ENCODE peak calls at places on chromosome 13, in ten cellular contexts. E, L, Q, W, N, P, X, Y, B and Z are unnamed samples.
A peak's percentile ranks its signal among the peaks of the same experiment; 100 is the strongest.

GRCh38 chr13:99982741-99983400 is 1.3 kb downstream of the ZIC2 start:
- DNase-seq in E (no peak), L (no peak), Q (no peak), W (no peak), N (no peak), P (no peak), X (no peak), Y (no peak), B (peak; percentile 35), Z (no peak)

GRCh38 chr13:49436890-49437289 is 7.0 kb downstream of the CAB39L start:
- DNase-seq in E (peak; percentile 73), L (peak; percentile 48), Q (peak; percentile 11), W (no peak), N (no peak), P (peak; percentile 43), X (peak; percentile 31), Y (no peak), B (no peak), Z (peak; percentile 43)

GRCh38 chr13:45269204-45269603 is 68.4 kb upstream of the KCTD4 start:
- DNase-seq in E (peak; percentile 20), L (no peak), Q (no peak), W (no peak), N (no peak), P (no peak), X (no peak), Y (no peak), B (no peak), Z (no peak)

GRCh38 chr13:95800455-95800854 is 123.5 kb downstream of the DNAJC3 start:
- DNase-seq in E (peak; percentile 17), L (no peak), Q (no peak), W (no peak), N (no peak), P (no peak), X (no peak), Y (no peak), B (no peak), Z (no peak)

GRCh38 chr13:31204592-31204991 is 4.8 kb downstream of the B3GLCT start:
- DNase-seq in E (peak; percentile 60), L (no peak), Q (no peak), W (no peak), N (peak; percentile 45), P (peak; percentile 43), X (no peak), Y (no peak), B (peak; percentile 83), Z (no peak)

GRCh38 chr13:36038785-36039415 is 92.3 kb downstream of the DCLK1 start:
- DNase-seq in E (no peak), L (no peak), Q (no peak), W (no peak), N (no peak), P (no peak), X (no peak), Y (no peak), B (no peak), Z (no peak)

GRCh38 chr13:79870123-79870522 is 389.2 kb downstream of the NDFIP2 start:
- DNase-seq in E (peak; percentile 28), L (no peak), Q (no peak), W (no peak), N (no peak), P (no peak), X (no peak), Y (no peak), B (no peak), Z (no peak)

GRCh38 chr13:106153876-106154275 is 381.6 kb downstream of the EFNB2 start:
- DNase-seq in E (no peak), L (no peak), Q (no peak), W (no peak), N (no peak), P (no peak), X (no peak), Y (no peak), B (no peak), Z (no peak)

GRCh38 chr13:81393686-81394085 is 1052.8 kb upstream of the SPRY2 start:
- DNase-seq in E (no peak), L (no peak), Q (no peak), W (no peak), N (no peak), P (no peak), X (no peak), Y (no peak), B (peak; percentile 14), Z (no peak)

GRCh38 chr13:66508153-66508909 is 721.8 kb downstream of the PCDH9 start:
- DNase-seq in E (peak; percentile 38), L (no peak), Q (no peak), W (no peak), N (no peak), P (no peak), X (no peak), Y (no peak), B (no peak), Z (no peak)

GRCh38 chr13:54989418-54989817 is 1960.8 kb downstream of the OLFM4 start:
- DNase-seq in E (no peak), L (no peak), Q (no peak), W (no peak), N (no peak), P (no peak), X (peak; percentile 56), Y (no peak), B (no peak), Z (no peak)

GRCh38 chr13:105735269-105735668 is 800.2 kb downstream of the EFNB2 start:
- DNase-seq in E (no peak), L (no peak), Q (no peak), W (no peak), N (no peak), P (no peak), X (no peak), Y (no peak), B (no peak), Z (no peak)

GRCh38 chr13:109790951-109791605 is 4.7 kb upstream of the IRS2 start:
- DNase-seq in E (peak; percentile 41), L (peak; percentile 44), Q (no peak), W (no peak), N (no peak), P (no peak), X (peak; percentile 45), Y (no peak), B (peak; percentile 70), Z (peak; percentile 46)
- H3K4me1 ChIP-seq in E (peaks cover 3% of the 10 kb centered on the region), L (peaks cover 29% of the 10 kb centered on the region), Q (peaks cover 2% of the 10 kb centered on the region), W (peaks cover 7% of the 10 kb centered on the region), N (no peaks in the 10 kb centered on the region), P (no peaks in the 10 kb centered on the region), X (peaks cover 11% of the 10 kb centered on the region), Y (peaks cover 13% of the 10 kb centered on the region), B (peaks cover 16% of the 10 kb centered on the region), Z (peaks cover 3% of the 10 kb centered on the region)

GRCh38 chr13:21603531-21604448 is at the start of gene MICU2:
- DNase-seq in E (peak; percentile 93), L (peak; percentile 94), Q (peak; percentile 89), W (peak; percentile 95), N (peak; percentile 90), P (peak; percentile 91), X (peak; percentile 95), Y (peak; percentile 94), B (peak; percentile 93), Z (peak; percentile 95)
- TF ChIP-seq POLR2A in E (peak; percentile 94), L (peak; percentile 98), Q (peak; percentile 89), W (peak; percentile 91), N (peak; percentile 88), P (peak; percentile 77), X (peak; percentile 25), Y (peak; percentile 99), B (peak; percentile 98), Z (peak; percentile 34)

GRCh38 chr13:42392180-42392579 is 120.2 kb downstream of the AKAP11 start:
- DNase-seq in E (no peak), L (no peak), Q (no peak), W (no peak), N (no peak), P (no peak), X (no peak), Y (no peak), B (no peak), Z (no peak)

GRCh38 chr13:42394361-42395065 is 122.6 kb downstream of the AKAP11 start:
- DNase-seq in E (no peak), L (no peak), Q (no peak), W (no peak), N (no peak), P (no peak), X (no peak), Y (no peak), B (no peak), Z (no peak)

GRCh38 chr13:42395066-42395821 is 123.3 kb downstream of the AKAP11 start:
- DNase-seq in E (no peak), L (no peak), Q (no peak), W (no peak), N (no peak), P (no peak), X (no peak), Y (no peak), B (no peak), Z (no peak)

GRCh38 chr13:42393573-42394360 is 121.8 kb downstream of the AKAP11 start:
- DNase-seq in E (no peak), L (no peak), Q (no peak), W (no peak), N (no peak), P (no peak), X (no peak), Y (no peak), B (no peak), Z (no peak)

DNA sequence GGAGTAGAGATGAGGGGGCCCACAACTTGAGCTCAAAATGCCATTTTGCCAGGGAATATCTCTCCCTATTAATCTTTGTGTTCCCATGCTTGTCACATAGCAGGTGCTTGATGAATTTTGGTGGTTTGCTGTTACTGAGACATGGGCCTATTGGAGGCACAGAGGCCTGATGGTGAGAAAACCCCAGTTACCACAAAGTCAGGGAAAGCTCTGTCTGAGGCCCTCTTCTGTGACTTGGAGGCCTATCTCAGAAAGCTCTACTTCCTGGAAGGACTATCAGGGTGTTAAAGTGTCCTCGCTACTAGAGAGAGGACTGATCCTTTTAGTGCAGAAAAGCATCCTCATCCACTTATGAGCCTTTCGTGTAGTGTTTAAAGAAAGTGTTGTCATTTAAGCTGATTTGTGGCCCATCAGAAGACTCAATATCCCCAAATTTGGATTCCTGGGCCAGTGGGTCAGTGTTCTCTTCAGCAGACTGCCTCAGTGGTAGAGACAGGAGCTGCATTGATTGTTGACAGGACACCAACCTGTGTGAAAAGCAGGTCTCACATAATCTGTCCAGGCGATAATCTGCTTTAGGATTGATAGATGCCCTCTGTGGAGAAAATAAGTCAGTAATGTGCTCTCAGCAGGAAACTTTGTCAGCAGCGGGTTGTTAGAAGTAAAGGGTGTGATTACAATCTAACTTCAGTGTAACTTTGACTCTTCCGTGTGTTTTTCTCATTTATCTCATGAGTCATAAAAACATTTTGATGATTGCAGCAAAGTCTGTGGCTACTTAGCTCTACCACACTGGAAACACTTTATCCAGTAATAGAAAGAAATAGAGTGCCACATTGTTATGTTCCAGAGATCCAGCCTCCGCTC is 121.0 kb downstream of the AKAP11 start:
- DNase-seq in E (no peak), L (no peak), Q (no peak), W (no peak), N (no peak), P (no peak), X (no peak), Y (no peak), B (no peak), Z (no peak)
- H3K27ac ChIP-seq in E (no peak overlapping the region), L (no peak overlapping the region), Q (no peak overlapping the region), W (peak overlapping the region; percentile 31), N (no peak overlapping the region), P (no peak overlapping the region), X (no peak overlapping the region), Y (no peak overlapping the region), B (no peak overlapping the region), Z (no peak overlapping the region)

DNA sequence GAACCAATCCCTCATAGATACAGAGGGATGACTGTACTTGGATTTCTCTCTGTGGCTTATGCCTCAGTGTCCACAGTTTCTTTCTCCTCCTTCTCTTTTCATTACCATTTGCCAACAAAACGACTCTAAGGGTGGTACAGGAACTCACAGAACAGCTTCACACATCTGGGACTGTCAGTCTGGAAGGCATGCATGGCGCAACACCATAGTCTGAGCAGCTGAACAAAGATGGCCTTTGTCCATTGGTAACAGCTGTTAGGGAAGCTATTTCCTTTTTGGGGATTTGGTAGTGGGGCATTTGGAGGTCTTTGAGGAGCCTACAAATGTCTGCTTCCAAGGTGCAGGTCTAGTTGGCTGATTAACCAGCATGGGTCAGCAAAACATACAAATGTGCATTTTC is 81.4 kb upstream of the PCDH8 start:
- DNase-seq in E (no peak), L (no peak), Q (no peak), W (no peak), N (no peak), P (no peak), X (no peak), Y (no peak), B (no peak), Z (no peak)
- H3K4me1 ChIP-seq in E (no peaks in the 10 kb centered on the region), L (peaks cover 6% of the 10 kb centered on the region), Q (no peaks in the 10 kb centered on the region), W (no peaks in the 10 kb centered on the region), N (no peaks in the 10 kb centered on the region), P (no peaks in the 10 kb centered on the region), X (no peaks in the 10 kb centered on the region), Y (no peaks in the 10 kb centered on the region), B (no peaks in the 10 kb centered on the region), Z (no peaks in the 10 kb centered on the region)